ENCODE peak calls at places on chromosomes 1 and 21, in five cellular contexts. B is cardiac muscle cell, Z is BJ, C is heart right ventricle, X is neural progenitor cell. I is an unnamed sample.

GRCh38 chr21:42063578-42064521 is 7.3 kb upstream of the UMODL1 start:
- DNase-seq in B (no peak), Z (no peak), C (no peak), X (peak), I (no peak)

GRCh38 chr1:160177667-160178066 is 12.7 kb upstream of the CASQ1 start:
- DNase-seq in B (no peak), Z (no peak), C (no peak), X (peak), I (no peak)

GRCh38 chr1:211828584-211829342 is 1.8 kb downstream of the LPGAT1 start:
- DNase-seq in B (no peak), Z (no peak), C (no peak), X (no peak), I (no peak)

GRCh38 chr21:32392299-32392879 is 423 bp downstream of the URB1 start:
- DNase-seq in B (no peak), Z (no peak), C (no peak), X (peak), I (no peak)

GRCh38 chr1:248853023-248853422 is 5.9 kb downstream of the ZNF692 start:
- DNase-seq in B (no peak), Z (no peak), C (no peak), X (no peak), I (no peak)

GRCh38 chr21:42543106-42543847 is 29.6 kb downstream of the SLC37A1 start:
- DNase-seq in B (no peak), Z (no peak), C (no peak), X (no peak), I (no peak)

GRCh38 chr1:170670751-170671628 is 7.1 kb downstream of the PRRX1 start:
- DNase-seq in B (peak), Z (no peak), C (peak), X (peak), I (no peak)

GRCh38 chr1:24009406-24009805 is 29.3 kb upstream of the SRSF10 start:
- DNase-seq in B (no peak), Z (no peak), C (no peak), X (no peak), I (no peak)

GRCh38 chr1:3274972-3275371 is 179.5 kb upstream of the ARHGEF16 start:
- DNase-seq in B (no peak), Z (no peak), C (no peak), X (no peak), I (no peak)

GRCh38 chr1:161019767-161020572 is 982 bp downstream of the F11R start:
- DNase-seq in B (no peak), Z (no peak), C (peak), X (peak), I (no peak)

GRCh38 chr1:6208723-6209660 is 3.1 kb downstream of the RNF207 start:
- DNase-seq in B (peak), Z (no peak), C (no peak), X (peak), I (no peak)

GRCh38 chr21:39654951-39655350 is 42.2 kb downstream of the B3GALT5 start:
- DNase-seq in B (no peak), Z (no peak), C (no peak), X (no peak), I (no peak)

GRCh38 chr1:47257224-47257623 is 25.2 kb upstream of the TAL1 start:
- DNase-seq in B (no peak), Z (no peak), C (no peak), X (no peak), I (no peak)

GRCh38 chr1:228900099-228900965 is 165.1 kb downstream of the RHOU start:
- DNase-seq in B (no peak), Z (no peak), C (no peak), X (no peak), I (no peak)

GRCh38 chr21:44858291-44858690 is 15.2 kb downstream of the PTTG1IP start:
- DNase-seq in B (no peak), Z (no peak), C (no peak), X (no peak), I (no peak)

GRCh38 chr21:46597031-46597430 is 7.9 kb downstream of the S100B start:
- DNase-seq in B (no peak), Z (no peak), C (no peak), X (no peak), I (no peak)

GRCh38 chr1:11797525-11798216 is 8.1 kb downstream of the MTHFR start:
- DNase-seq in B (no peak), Z (no peak), C (peak), X (no peak), I (no peak)

GRCh38 chr1:218366322-218367052 is 21.4 kb downstream of the TGFB2 start:
- DNase-seq in B (no peak), Z (no peak), C (no peak), X (no peak), I (no peak)

GRCh38 chr1:6495540-6496359 is 4.3 kb upstream of the PLEKHG5 start:
- DNase-seq in B (no peak), Z (no peak), C (no peak), X (no peak), I (no peak)

GRCh38 chr1:205261946-205262668 is 34.4 kb downstream of the TMCC2 start:
- DNase-seq in B (no peak), Z (no peak), C (no peak), X (no peak), I (no peak)

DNA sequence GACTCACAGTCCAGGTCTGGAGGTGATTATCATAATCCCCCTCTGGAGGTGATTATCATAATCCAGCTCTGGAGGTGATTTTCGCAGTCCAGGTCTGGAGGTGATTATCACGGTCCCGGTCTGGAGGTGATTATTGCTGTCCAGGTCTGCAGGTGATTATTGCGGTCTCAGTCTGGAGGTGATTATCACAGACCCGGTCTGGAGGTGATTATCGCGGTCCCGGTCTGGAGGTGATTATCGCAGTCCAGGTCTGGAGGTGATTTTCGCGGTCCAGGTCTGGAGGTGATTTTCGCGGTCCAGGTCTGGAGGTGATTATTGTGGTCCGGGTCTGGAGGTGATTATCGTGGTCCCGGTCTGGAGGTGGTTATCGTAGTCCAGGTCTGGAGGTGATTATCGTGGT is 76.6 kb downstream of the SDCCAG8 start:
- DNase-seq in B (no peak), Z (no peak), C (no peak), X (no peak), I (no peak)
- TF ChIP-seq CTCF in B (no peak), Z (no peak), C (no peak), X (no peak), I (no peak)

GRCh38 chr21:35436899-35437298 is 387.8 kb upstream of the RUNX1 start:
- DNase-seq in B (no peak), Z (no peak), C (no peak), X (no peak), I (no peak)
- TF ChIP-seq CTCF in B (no peak), Z (no peak), C (no peak), X (no peak), I (no peak)

DNA sequence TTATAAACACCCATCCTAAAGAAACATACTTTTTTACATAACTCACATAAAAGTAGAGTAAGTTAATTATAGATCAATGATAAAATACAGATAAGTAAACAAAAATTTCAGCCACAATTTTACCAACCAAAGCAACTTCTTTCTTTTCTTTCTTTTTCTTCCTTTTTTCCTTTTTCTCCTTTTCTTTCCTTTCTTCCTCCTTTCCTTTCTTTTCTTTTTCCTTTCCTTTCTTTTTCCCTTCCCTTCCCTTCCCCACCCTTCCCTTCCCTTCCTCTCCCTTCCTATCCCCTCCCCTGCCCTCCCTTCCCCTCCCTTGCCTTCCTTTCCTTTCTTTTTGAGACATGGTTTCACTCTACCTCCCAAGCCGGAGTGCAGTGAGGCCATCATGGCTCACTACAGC is 56.5 kb upstream of the C1orf53 start:
- DNase-seq in B (no peak), Z (no peak), C (no peak), X (no peak), I (no peak)
- TF ChIP-seq CTCF in B (no peak), Z (no peak), C (no peak), X (no peak), I (no peak)

GRCh38 chr1:27368872-27369703 is 2.3 kb upstream of the MAP3K6 start:
- DNase-seq in B (no peak), Z (no peak), C (no peak), X (no peak), I (no peak)

GRCh38 chr1:27377760-27378495 is 3.3 kb upstream of the FCN3 start:
- DNase-seq in B (no peak), Z (no peak), C (no peak), X (no peak), I (no peak)

GRCh38 chr1:27374687-27375086 is at the start of gene FCN3:
- DNase-seq in B (no peak), Z (no peak), C (peak), X (no peak), I (no peak)

GRCh38 chr1:27372022-27372807 is 2.4 kb downstream of the FCN3 start:
- DNase-seq in B (no peak), Z (no peak), C (no peak), X (no peak), I (no peak)

DNA sequence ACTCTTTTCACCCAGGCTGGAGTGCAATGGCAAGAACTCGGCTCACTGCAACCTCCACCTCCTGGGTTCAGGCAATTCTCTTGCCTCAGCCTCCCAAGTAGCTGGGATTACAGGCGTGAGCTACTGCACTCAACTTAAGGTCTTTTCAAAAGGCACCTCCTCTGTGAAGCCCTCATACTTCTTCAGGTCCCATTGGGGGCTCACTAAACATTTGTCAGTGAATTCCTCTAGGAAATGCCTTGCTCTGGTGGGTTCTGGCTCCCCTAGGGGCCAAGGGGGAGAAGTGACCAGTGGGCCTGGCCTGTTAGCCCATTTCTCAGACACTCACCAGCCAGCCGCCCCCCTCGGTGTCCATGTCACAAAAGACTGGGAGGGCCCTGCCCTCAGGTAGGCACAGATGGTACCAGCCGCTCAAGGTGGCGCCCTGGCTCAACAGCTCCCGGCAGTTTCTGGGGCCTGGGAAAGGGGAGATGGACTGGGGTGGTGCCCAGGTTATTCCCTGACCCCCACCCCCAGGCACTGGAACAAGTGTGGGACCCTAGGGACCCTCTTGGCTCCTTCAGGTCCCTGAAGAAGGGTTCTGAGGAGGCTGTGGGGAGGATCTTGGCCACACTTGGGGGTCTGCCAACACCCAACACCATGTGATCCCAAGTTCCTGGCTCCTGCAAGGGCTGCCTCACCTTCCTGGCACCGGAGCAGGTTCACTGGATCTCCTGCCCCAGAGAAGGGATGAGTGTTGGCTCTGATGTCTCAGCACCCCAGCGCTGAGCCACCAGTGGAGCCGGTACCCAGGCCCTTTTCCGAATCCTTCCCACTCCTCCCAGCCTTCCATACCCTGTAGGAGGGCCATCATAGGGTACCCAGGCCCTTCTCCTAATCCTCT is 1.6 kb downstream of the FCN3 start:
- DNase-seq in B (no peak), Z (no peak), C (no peak), X (peak), I (no peak)
- TF ChIP-seq CTCF in B (peak), Z (peak), C (no peak), X (peak), I (peak)

DNA sequence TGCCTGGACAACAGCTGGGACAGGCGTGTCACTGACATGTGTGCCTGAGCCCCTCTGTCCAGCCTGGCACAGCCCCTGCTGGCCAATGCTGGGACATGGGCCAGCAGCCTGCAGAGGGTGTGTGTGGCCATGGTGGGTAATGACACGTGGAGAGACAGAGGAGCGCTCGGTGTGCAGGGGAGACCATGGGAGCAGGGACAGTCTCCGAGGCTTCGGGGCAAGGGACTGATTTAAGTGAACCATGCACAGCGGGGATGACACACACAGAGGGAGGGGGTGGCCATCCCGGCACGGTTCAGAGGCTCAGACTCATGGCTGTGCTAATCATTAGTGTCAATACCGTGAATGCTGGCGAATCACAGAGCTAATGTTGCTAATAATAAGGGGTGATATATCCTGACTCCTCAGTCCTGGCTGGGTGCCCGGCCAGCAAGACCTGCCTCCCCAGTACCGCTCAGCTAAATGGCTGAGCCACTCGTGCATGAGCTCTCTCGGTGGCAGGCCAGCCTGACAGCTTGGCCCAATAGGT is 41.6 kb downstream of the IGSF21 start:
- DNase-seq in B (no peak), Z (no peak), C (no peak), X (peak), I (no peak)
- TF ChIP-seq CTCF in B (no peak), Z (no peak), C (no peak), X (peak), I (no peak)

I was measured in AG09319.